ENCODE peak calls at places on chromosomes 13 and 19, in seven cellular contexts. S is SK-N-SH, M is H1, W is HCT116, K is HepG2, B is K562, T is GM12878. U is an unnamed sample.

GRCh38 chr19:7533281-7533819 is 2.2 kb upstream of the PNPLA6 start:
- DNase-seq in B (no peak), W (no peak), M (no peak), T (no peak), S (no peak), K (no peak), U (peak; percentile 42)

GRCh38 chr19:29378543-29379105 is 147.2 kb upstream of the VSTM2B start:
- DNase-seq in T (no peak), K (no peak), M (no peak), W (no peak), S (no peak), B (no peak), U (no peak)

GRCh38 chr19:1063909-1064660 is 2.9 kb upstream of the ARHGAP45 start:
- DNase-seq in M (no peak), B (peak; percentile 30), T (no peak), K (no peak), S (no peak), W (no peak), U (no peak)

GRCh38 chr13:92886535-92887098 is 340.0 kb upstream of the GPC6 start:
- DNase-seq in M (no peak), K (no peak), S (no peak), T (no peak), W (no peak), B (no peak), U (no peak)

GRCh38 chr13:89136678-89137077 is 1465.5 kb downstream of the SLITRK5 start:
- DNase-seq in W (no peak), T (no peak), S (no peak), M (no peak), B (no peak), K (no peak), U (no peak)

GRCh38 chr19:20371911-20372310 is 193.7 kb downstream of the ZNF737 start:
- DNase-seq in W (no peak), B (no peak), M (no peak), K (no peak), S (no peak), T (no peak), U (no peak)

GRCh38 chr13:88552966-88553365 is 881.8 kb downstream of the SLITRK5 start:
- DNase-seq in W (no peak), B (no peak), M (no peak), T (no peak), S (no peak), K (no peak), U (no peak)

GRCh38 chr13:24218977-24219376 is 58.5 kb downstream of the SPATA13 start:
- DNase-seq in M (no peak), K (no peak), S (no peak), W (no peak), T (no peak), B (no peak), U (no peak)

GRCh38 chr13:30744056-30744684 is 8.8 kb downstream of the ALOX5AP start:
- DNase-seq in T (peak; percentile 95), M (no peak), W (peak; percentile 19), B (peak; percentile 11), S (no peak), K (peak; percentile 54), U (no peak)

GRCh38 chr19:38917921-38918491 is 6.0 kb upstream of the CCER2 start:
- DNase-seq in S (peak; percentile 65), W (no peak), B (no peak), K (peak; percentile 62), T (no peak), M (no peak), U (no peak)

GRCh38 chr13:112455476-112456059 is 79.4 kb downstream of the SPACA7 start:
- DNase-seq in T (no peak), K (no peak), B (no peak), W (no peak), M (no peak), S (no peak), U (no peak)

GRCh38 chr19:46608581-46609345 is 7.6 kb downstream of the CALM3 start:
- DNase-seq in S (peak; percentile 5), M (no peak), B (peak; percentile 6), T (no peak), K (no peak), W (no peak), U (no peak)

GRCh38 chr13:52851153-52851962 is 2.9 kb upstream of the PCDH8 start:
- DNase-seq in W (no peak), T (peak; percentile 46), B (no peak), M (no peak), K (peak; percentile 7), S (peak; percentile 68), U (peak; percentile 48)

GRCh38 chr19:35027851-35028599 is 2.2 kb upstream of the SCN1B start:
- DNase-seq in W (no peak), S (no peak), B (no peak), T (no peak), M (no peak), K (no peak), U (no peak)
- TF ChIP-seq JUND in W (no peak), S (no peak), B (no peak), T (no peak), M (no peak), K (no peak), U (no peak)

DNA sequence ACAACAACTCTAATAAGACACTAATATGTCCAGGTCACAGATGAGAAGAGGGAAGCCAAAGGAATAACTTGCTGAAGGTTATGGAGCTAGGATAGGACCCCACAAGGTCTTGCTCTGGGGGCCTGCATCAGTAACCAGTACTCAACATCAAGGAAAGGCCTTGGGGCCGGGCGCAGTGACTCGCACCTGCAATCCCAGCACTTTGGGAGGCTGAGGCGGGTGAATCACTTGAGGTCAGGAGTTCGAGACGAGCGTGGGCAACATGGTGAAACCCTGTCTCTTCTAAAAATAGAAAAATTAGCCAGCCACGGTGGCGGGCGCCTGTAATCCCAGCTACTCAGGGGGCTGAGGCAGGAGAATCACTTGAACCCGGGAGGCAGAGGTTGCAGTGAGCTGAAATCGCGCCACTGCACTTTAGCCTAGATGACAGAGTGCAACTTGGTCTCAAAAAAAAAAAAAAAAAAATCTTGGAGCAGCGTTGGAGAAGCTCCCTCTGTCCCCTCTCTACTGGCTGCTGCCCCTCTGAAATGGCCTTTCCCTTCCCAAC is 1.8 kb downstream of the LONP1 start:
- DNase-seq in K (no peak), B (no peak), S (no peak), T (no peak), W (no peak), M (no peak), U (no peak)
- TF ChIP-seq JUND in K (no peak), B (no peak), S (no peak), T (no peak), W (no peak), M (no peak), U (no peak)

DNA sequence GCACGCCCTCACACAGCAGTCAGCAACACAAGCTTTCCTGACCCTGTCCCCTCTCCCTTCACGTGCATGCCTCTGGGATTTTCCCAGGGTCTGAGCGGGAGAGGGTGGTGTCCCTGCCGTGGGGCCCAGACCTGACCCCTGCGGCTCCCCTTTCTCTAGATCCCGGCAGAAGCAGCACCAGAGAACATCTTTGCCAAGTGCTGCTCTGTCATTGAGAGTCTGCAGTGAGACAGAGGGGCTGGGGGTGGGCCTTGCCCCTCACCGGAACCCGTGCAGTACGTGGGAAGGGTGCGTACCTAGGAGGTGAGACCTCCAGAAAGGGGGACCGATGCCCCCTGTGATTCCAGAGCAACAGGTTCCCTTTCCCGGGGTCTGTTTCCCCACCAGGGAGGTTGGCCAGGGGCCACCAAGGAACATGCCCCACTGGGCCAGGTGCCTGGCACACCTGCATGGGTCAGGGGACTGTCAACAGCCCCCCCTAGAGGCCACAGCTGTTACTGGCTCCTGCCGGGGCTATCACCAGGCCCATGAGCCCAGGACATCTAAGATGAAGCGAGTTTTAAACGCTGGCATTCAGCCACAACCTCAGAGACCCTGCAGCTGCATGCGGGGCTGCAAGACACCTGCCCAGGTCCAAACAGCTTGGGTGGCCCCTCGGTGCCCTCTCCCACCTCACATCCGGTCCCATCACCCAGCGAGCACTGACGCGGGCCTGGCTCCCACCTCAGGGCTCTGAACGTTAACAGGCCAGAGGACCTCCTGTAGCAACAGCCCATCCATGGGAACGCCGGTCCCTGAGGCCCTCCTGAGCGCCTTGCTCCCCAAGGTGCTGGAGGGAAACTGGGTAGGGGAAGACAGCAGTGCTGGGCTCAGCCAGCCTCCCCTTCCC is 12.3 kb downstream of the KHSRP start:
- DNase-seq in S (peak; percentile 78), T (no peak), K (peak; percentile 49), M (peak; percentile 57), W (peak; percentile 31), B (peak; percentile 66), U (no peak)
- TF ChIP-seq JUND in S (no peak), T (no peak), K (no peak), M (no peak), W (no peak), B (no peak), U (peak; percentile 14)

GRCh38 chr19:17948967-17949930 is 16.4 kb downstream of the CCDC124 start:
- DNase-seq in M (no peak), K (no peak), B (no peak), W (no peak), S (no peak), T (no peak), U (no peak)
- TF ChIP-seq JUND in M (no peak), K (no peak), B (no peak), W (no peak), S (no peak), T (no peak), U (no peak)

DNA sequence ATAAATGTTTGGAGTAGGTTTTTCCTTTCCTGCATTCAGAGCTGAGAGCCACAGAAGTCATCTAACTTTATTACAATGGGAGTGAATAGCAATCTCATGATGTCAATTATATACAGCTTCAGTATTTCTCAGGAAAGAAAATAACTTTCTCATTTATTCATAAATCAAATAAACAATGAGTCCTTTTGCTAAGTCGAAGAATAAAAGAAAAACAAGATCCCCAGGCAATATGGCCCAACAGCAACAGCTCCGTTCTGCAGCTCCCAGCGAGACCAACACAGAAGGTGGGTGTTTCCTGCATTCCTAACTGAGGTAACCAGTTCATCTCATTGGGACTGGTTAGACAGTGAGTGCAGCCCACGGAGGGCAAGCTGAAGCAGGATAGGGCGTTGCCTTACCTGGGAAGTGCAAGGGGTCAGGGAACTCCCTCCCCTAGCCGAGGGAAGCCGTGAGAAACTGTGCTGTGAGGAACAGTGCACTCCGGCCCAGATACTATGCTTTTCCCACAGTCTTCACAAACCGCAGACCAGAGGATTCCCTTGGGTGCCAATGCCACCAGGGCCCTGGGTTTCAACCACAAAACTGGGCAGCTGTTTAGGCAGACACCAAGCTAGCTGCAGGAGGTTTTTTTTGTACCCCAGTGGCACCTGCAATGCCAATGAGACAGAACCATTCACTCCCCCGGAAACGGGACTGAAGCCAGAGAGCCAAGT is 128.2 kb downstream of the SLITRK1 start:
- DNase-seq in B (no peak), S (no peak), K (no peak), T (no peak), W (no peak), M (no peak), U (no peak)
- TF ChIP-seq JUND in B (no peak), S (no peak), K (no peak), T (no peak), W (no peak), M (no peak), U (no peak)

GRCh38 chr19:42022616-42023015 is 28.6 kb upstream of the ATP1A3 start:
- DNase-seq in W (no peak), S (no peak), B (no peak), M (no peak), K (no peak), T (no peak), U (no peak)

GRCh38 chr19:42017040-42017439 is 23.0 kb upstream of the ATP1A3 start:
- DNase-seq in M (no peak), T (no peak), K (no peak), S (no peak), B (no peak), W (no peak), U (no peak)

GRCh38 chr19:42021185-42021584 is 27.2 kb upstream of the ATP1A3 start:
- DNase-seq in B (no peak), K (no peak), M (no peak), S (no peak), W (no peak), T (no peak), U (no peak)

GRCh38 chr19:42023121-42023942 is 29.3 kb upstream of the ATP1A3 start:
- DNase-seq in S (peak; percentile 63), K (peak; percentile 15), B (peak; percentile 60), M (no peak), W (peak; percentile 28), T (no peak), U (no peak)

GRCh38 chr19:42018503-42019193 is 24.6 kb upstream of the ATP1A3 start:
- DNase-seq in B (peak; percentile 78), M (no peak), W (no peak), K (no peak), T (no peak), S (no peak), U (no peak)
- TF ChIP-seq JUND in B (no peak), M (no peak), W (no peak), K (no peak), T (no peak), S (no peak), U (no peak)